ENCODE peak calls at places on chromosomes 1 and 21, in eight cellular contexts. U, T, K, G, H, W, N and L are unnamed samples.

GRCh38 chr1:85850238-85850637 is 142.0 kb upstream of the ZNHIT6 start:
- DNase-seq in W (no peak), G (no peak), N (no peak), K (peak), H (peak), U (no peak), T (no peak), L (peak)

GRCh38 chr1:67834246-67834877 is 1.1 kb upstream of the GNG12 start:
- DNase-seq in W (no peak), N (no peak), G (peak), H (no peak), U (no peak), T (no peak), K (no peak), L (no peak)

GRCh38 chr1:80155371-80155770 is 1148.8 kb upstream of the ADGRL4 start:
- DNase-seq in K (peak), W (no peak), N (no peak), T (no peak), G (no peak), U (no peak), H (peak), L (no peak)

GRCh38 chr1:64004451-64004850 is 199.0 kb upstream of the UBE2U start:
- DNase-seq in W (no peak), H (no peak), K (peak), U (no peak), T (no peak), G (no peak), N (no peak), L (no peak)

GRCh38 chr1:97164276-97164639 is 442.7 kb downstream of the PTBP2 start:
- DNase-seq in U (no peak), N (no peak), T (no peak), H (no peak), G (no peak), K (no peak), W (no peak), L (no peak)

GRCh38 chr1:234369784-234370183 is 3.5 kb upstream of the COA6 start:
- DNase-seq in T (no peak), G (no peak), U (no peak), N (no peak), W (no peak), H (peak), K (peak), L (no peak)

GRCh38 chr1:201937624-201938212 is 8.6 kb downstream of the LMOD1 start:
- DNase-seq in G (no peak), N (no peak), T (no peak), W (no peak), K (peak), U (no peak), H (peak), L (peak)

GRCh38 chr1:81600878-81601658 is 199.7 kb upstream of the ADGRL2 start:
- DNase-seq in U (no peak), T (no peak), H (no peak), W (no peak), K (no peak), N (no peak), G (no peak), L (no peak)

GRCh38 chr1:1305300-1306069 is 2.2 kb downstream of the ACAP3 start:
- DNase-seq in W (no peak), U (peak), T (peak), H (peak), G (no peak), K (peak), N (no peak), L (peak)

GRCh38 chr1:188096521-188096920 is 1267.8 kb downstream of the PLA2G4A start:
- DNase-seq in U (no peak), W (no peak), T (no peak), K (no peak), N (no peak), H (no peak), G (no peak), L (no peak)

GRCh38 chr1:207993477-207994445 is 82.8 kb upstream of the CD34 start:
- DNase-seq in W (no peak), T (peak), U (no peak), H (peak), G (no peak), N (no peak), K (peak), L (no peak)

GRCh38 chr21:44869860-44870747 is 3.4 kb downstream of the PTTG1IP start:
- DNase-seq in U (no peak), H (peak), K (peak), T (no peak), W (peak), G (no peak), N (no peak), L (peak)